ENCODE peak calls at places on chromosome X, in four cellular contexts. One of them, this sample, is unnamed.

GRCh38 chrX:133685806-133686205 is 270.5 kb upstream of the GPC4 start:
- DNase-seq in HCT116: no peak
- DNase-seq in choroid plexus epithelial cell: no peak
- DNase-seq in lung: no peak
- DNase-seq in this sample: no peak

GRCh38 chrX:150063673-150064072 is 125.4 kb upstream of the EOLA2 start:
- DNase-seq in HCT116: no peak
- DNase-seq in choroid plexus epithelial cell: no peak
- DNase-seq in lung: no peak
- DNase-seq in this sample: no peak

GRCh38 chrX:115892787-115893671 is 277.5 kb upstream of the AGTR2 start:
- DNase-seq in HCT116: peak
- DNase-seq in choroid plexus epithelial cell: peak
- DNase-seq in lung: peak
- DNase-seq in this sample: no peak

GRCh38 chrX:14936561-14936960 is 63.3 kb downstream of the MOSPD2 start:
- DNase-seq in HCT116: peak
- DNase-seq in choroid plexus epithelial cell: peak
- DNase-seq in lung: no peak
- DNase-seq in this sample: no peak

GRCh38 chrX:107730991-107731766 is 44.4 kb downstream of the TSC22D3 start:
- DNase-seq in HCT116: no peak
- DNase-seq in choroid plexus epithelial cell: no peak
- DNase-seq in lung: no peak
- DNase-seq in this sample: no peak

GRCh38 chrX:31500920-31501319 is 429.1 kb upstream of the FTHL17 start:
- DNase-seq in HCT116: no peak
- DNase-seq in choroid plexus epithelial cell: peak
- DNase-seq in lung: no peak
- DNase-seq in this sample: no peak

GRCh38 chrX:36436286-36436860 is 516.8 kb downstream of the CFAP47 start:
- DNase-seq in HCT116: no peak
- DNase-seq in choroid plexus epithelial cell: peak
- DNase-seq in lung: no peak
- DNase-seq in this sample: no peak

GRCh38 chrX:57821703-57822375 is 88.4 kb downstream of the ZXDA start:
- DNase-seq in HCT116: peak
- DNase-seq in choroid plexus epithelial cell: peak
- DNase-seq in lung: peak
- DNase-seq in this sample: no peak

GRCh38 chrX:13797512-13797911 is 19.4 kb downstream of the GPM6B start:
- DNase-seq in HCT116: no peak
- DNase-seq in choroid plexus epithelial cell: no peak
- DNase-seq in lung: no peak
- DNase-seq in this sample: no peak

GRCh38 chrX:65451663-65452062 is 82.9 kb downstream of the LAS1L start:
- DNase-seq in HCT116: peak
- DNase-seq in choroid plexus epithelial cell: peak
- DNase-seq in lung: no peak
- DNase-seq in this sample: no peak
- TF ChIP-seq CTCF in HCT116: peak
- TF ChIP-seq CTCF in choroid plexus epithelial cell: peak
- TF ChIP-seq CTCF in lung: no peak
- TF ChIP-seq CTCF in this sample: peak

GRCh38 chrX:38652934-38653442 is 91.6 kb downstream of the TSPAN7 start:
- DNase-seq in HCT116: no peak
- DNase-seq in choroid plexus epithelial cell: no peak
- DNase-seq in lung: no peak
- DNase-seq in this sample: no peak
- TF ChIP-seq CTCF in HCT116: no peak
- TF ChIP-seq CTCF in choroid plexus epithelial cell: no peak
- TF ChIP-seq CTCF in lung: no peak
- TF ChIP-seq CTCF in this sample: no peak

GRCh38 chrX:90040807-90041206 is 119.1 kb downstream of the TGIF2LX start:
- DNase-seq in HCT116: no peak
- DNase-seq in choroid plexus epithelial cell: no peak
- DNase-seq in lung: no peak
- DNase-seq in this sample: no peak
- TF ChIP-seq CTCF in HCT116: no peak
- TF ChIP-seq CTCF in choroid plexus epithelial cell: no peak
- TF ChIP-seq CTCF in lung: no peak
- TF ChIP-seq CTCF in this sample: no peak

GRCh38 chrX:74422576-74423288 is 1.4 kb downstream of the SLC16A2 start:
- DNase-seq in HCT116: no peak
- DNase-seq in choroid plexus epithelial cell: peak
- DNase-seq in lung: peak
- DNase-seq in this sample: peak
- TF ChIP-seq CTCF in HCT116: no peak
- TF ChIP-seq CTCF in choroid plexus epithelial cell: peak
- TF ChIP-seq CTCF in lung: no peak
- TF ChIP-seq CTCF in this sample: no peak

DNA sequence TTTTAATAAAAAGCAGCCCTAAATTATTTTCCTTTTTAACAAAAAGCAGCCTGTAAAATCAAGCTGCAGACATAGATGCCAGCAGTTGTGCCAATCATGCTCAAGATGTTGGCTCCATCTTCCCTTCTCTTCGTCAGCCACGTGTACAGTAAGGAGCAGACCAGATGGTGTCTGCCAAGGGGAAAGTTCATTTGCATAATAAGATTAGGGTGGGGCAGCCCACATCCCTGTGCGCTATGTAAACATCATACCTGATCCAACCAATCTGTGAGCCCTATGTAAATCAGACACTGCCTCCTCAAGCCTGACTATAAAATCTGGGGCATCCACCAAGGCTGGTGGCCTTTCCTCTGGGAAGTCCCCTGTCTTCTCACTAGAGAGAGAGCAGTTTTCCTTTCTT is 23.1 kb upstream of the C1GALT1C1 start:
- DNase-seq in HCT116: no peak
- DNase-seq in choroid plexus epithelial cell: no peak
- DNase-seq in lung: no peak
- DNase-seq in this sample: no peak
- TF ChIP-seq CTCF in HCT116: no peak
- TF ChIP-seq CTCF in choroid plexus epithelial cell: no peak
- TF ChIP-seq CTCF in lung: no peak
- TF ChIP-seq CTCF in this sample: no peak

DNA sequence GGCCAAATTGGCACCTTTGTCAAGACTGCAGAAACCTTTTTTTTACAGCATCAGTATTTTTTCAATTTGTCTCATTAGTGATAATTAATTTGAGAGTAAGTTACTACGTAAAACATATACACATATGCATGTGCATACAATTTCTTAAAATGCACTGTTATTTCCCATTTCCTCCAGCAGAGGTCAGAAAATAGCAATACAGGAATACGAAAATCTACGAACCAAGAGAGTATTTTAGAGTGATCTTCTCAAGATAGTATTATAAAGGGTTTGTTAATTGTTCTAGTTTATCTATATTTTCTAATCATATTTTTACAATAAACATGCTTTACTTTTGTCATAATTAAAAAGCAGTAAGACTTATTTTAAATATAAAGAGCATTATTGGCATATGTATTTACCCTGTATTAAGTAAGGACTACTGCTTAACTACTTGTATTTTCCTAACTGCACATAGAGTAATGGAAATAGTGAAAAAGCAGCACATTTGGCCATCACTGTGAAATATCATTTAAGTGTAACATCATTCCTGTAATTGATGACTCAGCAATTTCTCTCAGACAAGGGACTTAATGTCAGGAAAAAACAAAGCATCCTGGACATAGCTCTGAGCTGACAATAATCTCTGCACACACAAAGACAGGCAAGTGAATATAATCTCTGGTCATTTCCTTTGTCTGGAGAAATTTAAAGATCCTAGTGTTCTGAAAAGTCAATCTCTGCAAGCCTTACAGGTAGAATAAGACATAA is 45.6 kb downstream of the MAOB start:
- DNase-seq in HCT116: peak
- DNase-seq in choroid plexus epithelial cell: peak
- DNase-seq in lung: no peak
- DNase-seq in this sample: no peak
- TF ChIP-seq CTCF in HCT116: peak
- TF ChIP-seq CTCF in choroid plexus epithelial cell: peak
- TF ChIP-seq CTCF in lung: peak
- TF ChIP-seq CTCF in this sample: peak

GRCh38 chrX:65871671-65872311 is 168.1 kb downstream of the VSIG4 start:
- DNase-seq in HCT116: peak
- DNase-seq in choroid plexus epithelial cell: no peak
- DNase-seq in lung: no peak
- DNase-seq in this sample: no peak
- TF ChIP-seq CTCF in HCT116: peak
- TF ChIP-seq CTCF in choroid plexus epithelial cell: no peak
- TF ChIP-seq CTCF in lung: no peak
- TF ChIP-seq CTCF in this sample: no peak

DNA sequence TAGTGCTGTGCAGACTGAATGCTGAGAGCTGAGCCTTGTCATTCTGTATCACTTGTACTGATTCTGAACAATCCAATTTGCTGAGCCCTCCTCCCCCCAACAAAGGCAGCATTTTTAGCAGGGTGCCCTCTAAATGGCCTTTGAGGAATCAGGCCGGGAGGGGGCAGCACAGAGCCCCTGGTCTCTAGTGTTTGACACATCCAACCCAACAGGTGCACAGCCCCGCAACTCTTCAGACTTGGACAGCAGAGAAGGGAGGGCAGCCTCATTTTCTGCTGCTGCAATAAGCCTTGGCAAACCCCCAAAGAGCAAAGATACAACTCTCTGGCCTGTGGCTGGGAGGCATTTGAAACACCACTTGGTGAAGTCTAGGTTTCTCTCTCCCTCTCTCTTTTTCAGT is 3.4 kb downstream of the ATP1B4 start:
- DNase-seq in HCT116: no peak
- DNase-seq in choroid plexus epithelial cell: peak
- DNase-seq in lung: peak
- DNase-seq in this sample: no peak
- TF ChIP-seq CTCF in HCT116: peak
- TF ChIP-seq CTCF in choroid plexus epithelial cell: peak
- TF ChIP-seq CTCF in lung: no peak
- TF ChIP-seq CTCF in this sample: peak

DNA sequence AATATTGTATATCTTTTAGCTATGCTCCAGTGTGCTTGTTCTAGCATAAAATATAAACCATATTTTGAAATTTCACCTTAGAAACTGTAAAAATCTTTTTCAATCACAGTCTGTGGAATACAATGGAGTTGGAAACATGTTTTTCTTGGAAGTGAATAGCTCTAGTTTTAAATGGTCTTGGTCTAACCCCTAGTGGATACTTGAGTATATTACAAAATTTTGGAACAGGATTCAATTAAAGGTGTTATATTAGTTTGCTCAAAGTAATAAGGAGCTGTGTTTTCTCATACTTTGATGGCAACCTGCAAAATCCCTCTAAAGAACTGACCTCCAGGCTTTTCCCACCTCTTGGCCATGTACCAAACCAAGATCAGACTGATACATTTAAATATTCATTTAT is 48.2 kb downstream of the STK26 start:
- DNase-seq in HCT116: no peak
- DNase-seq in choroid plexus epithelial cell: peak
- DNase-seq in lung: no peak
- DNase-seq in this sample: no peak
- TF ChIP-seq CTCF in HCT116: peak
- TF ChIP-seq CTCF in choroid plexus epithelial cell: no peak
- TF ChIP-seq CTCF in lung: no peak
- TF ChIP-seq CTCF in this sample: peak